ENCODE peak calls at places on chromosomes 11 and 22, in five cellular contexts. One of them, this sample, is unnamed.

GRCh38 chr11:125272822-125273221 is 108.3 kb downstream of the PKNOX2 start:
- DNase-seq in OCI-LY7: no peak
- DNase-seq in WTC11: no peak
- DNase-seq in AG09319: no peak
- DNase-seq in GM13977: no peak
- DNase-seq in this sample: no peak

GRCh38 chr11:33391188-33391892 is 134.2 kb downstream of the HIPK3 start:
- DNase-seq in OCI-LY7: no peak
- DNase-seq in WTC11: no peak
- DNase-seq in AG09319: no peak
- DNase-seq in GM13977: no peak
- DNase-seq in this sample: no peak

GRCh38 chr11:66219846-66220565 is 48.4 kb upstream of the RAB1B start:
- DNase-seq in OCI-LY7: no peak
- DNase-seq in WTC11: no peak
- DNase-seq in AG09319: no peak
- DNase-seq in GM13977: no peak
- DNase-seq in this sample: no peak

GRCh38 chr22:46044718-46045458 is 67.9 kb upstream of the WNT7B start:
- DNase-seq in OCI-LY7: no peak
- DNase-seq in WTC11: peak
- DNase-seq in AG09319: no peak
- DNase-seq in GM13977: no peak
- DNase-seq in this sample: no peak

GRCh38 chr22:39306456-39307361 is 12.7 kb downstream of the RPL3 start:
- DNase-seq in OCI-LY7: peak
- DNase-seq in WTC11: peak
- DNase-seq in AG09319: no peak
- DNase-seq in GM13977: peak
- DNase-seq in this sample: no peak

GRCh38 chr22:46077669-46078099 is 72.6 kb upstream of the PPARA start:
- DNase-seq in OCI-LY7: no peak
- DNase-seq in WTC11: peak
- DNase-seq in AG09319: no peak
- DNase-seq in GM13977: no peak
- DNase-seq in this sample: no peak

GRCh38 chr22:17576475-17576874 is 13.2 kb downstream of the SLC25A18 start:
- DNase-seq in OCI-LY7: no peak
- DNase-seq in WTC11: no peak
- DNase-seq in AG09319: no peak
- DNase-seq in GM13977: no peak
- DNase-seq in this sample: no peak

GRCh38 chr11:133699071-133699470 is 146.2 kb downstream of the SPATA19 start:
- DNase-seq in OCI-LY7: no peak
- DNase-seq in WTC11: no peak
- DNase-seq in AG09319: no peak
- DNase-seq in GM13977: no peak
- DNase-seq in this sample: no peak

GRCh38 chr22:21922370-21923162 is 30.1 kb downstream of the PPM1F start:
- DNase-seq in OCI-LY7: no peak
- DNase-seq in WTC11: no peak
- DNase-seq in AG09319: no peak
- DNase-seq in GM13977: no peak
- DNase-seq in this sample: no peak

GRCh38 chr11:45031912-45032519 is 81.3 kb upstream of the TP53I11 start:
- DNase-seq in OCI-LY7: peak
- DNase-seq in WTC11: no peak
- DNase-seq in AG09319: no peak
- DNase-seq in GM13977: peak
- DNase-seq in this sample: peak

GRCh38 chr11:110198031-110198729 is 98.2 kb downstream of the RDX start:
- DNase-seq in OCI-LY7: no peak
- DNase-seq in WTC11: no peak
- DNase-seq in AG09319: no peak
- DNase-seq in GM13977: no peak
- DNase-seq in this sample: no peak

GRCh38 chr22:46951973-46952372 is 189.5 kb downstream of the TBC1D22A start:
- DNase-seq in OCI-LY7: no peak
- DNase-seq in WTC11: no peak
- DNase-seq in AG09319: no peak
- DNase-seq in GM13977: no peak
- DNase-seq in this sample: no peak

GRCh38 chr11:125591659-125592304 is 870 bp upstream of the STT3A start:
- DNase-seq in OCI-LY7: peak
- DNase-seq in WTC11: peak
- DNase-seq in AG09319: no peak
- DNase-seq in GM13977: peak
- DNase-seq in this sample: peak

GRCh38 chr11:1224491-1225385 is 1.9 kb downstream of the MUC5B start:
- DNase-seq in OCI-LY7: no peak
- DNase-seq in WTC11: peak
- DNase-seq in AG09319: no peak
- DNase-seq in GM13977: no peak
- DNase-seq in this sample: no peak

GRCh38 chr11:86755196-86755595 is 45.1 kb upstream of the PRSS23 start:
- DNase-seq in OCI-LY7: no peak
- DNase-seq in WTC11: no peak
- DNase-seq in AG09319: no peak
- DNase-seq in GM13977: no peak
- DNase-seq in this sample: no peak

GRCh38 chr11:117443269-117444186 is 115.9 kb downstream of the CEP164 start:
- DNase-seq in OCI-LY7: no peak
- DNase-seq in WTC11: peak
- DNase-seq in AG09319: no peak
- DNase-seq in GM13977: peak
- DNase-seq in this sample: peak

GRCh38 chr22:29121124-29121523 is 48.3 kb downstream of the KREMEN1 start:
- DNase-seq in OCI-LY7: no peak
- DNase-seq in WTC11: no peak
- DNase-seq in AG09319: no peak
- DNase-seq in GM13977: no peak
- DNase-seq in this sample: no peak

GRCh38 chr11:36974771-36975170 is 376.7 kb upstream of the RAG2 start:
- DNase-seq in OCI-LY7: no peak
- DNase-seq in WTC11: no peak
- DNase-seq in AG09319: no peak
- DNase-seq in GM13977: no peak
- DNase-seq in this sample: no peak

GRCh38 chr11:65384301-65384889 is 1.9 kb upstream of the SLC25A45 start:
- DNase-seq in OCI-LY7: no peak
- DNase-seq in WTC11: no peak
- DNase-seq in AG09319: no peak
- DNase-seq in GM13977: no peak
- DNase-seq in this sample: no peak

GRCh38 chr11:33534575-33534974 is 166.1 kb downstream of the C11orf91 start:
- DNase-seq in OCI-LY7: no peak
- DNase-seq in WTC11: no peak
- DNase-seq in AG09319: no peak
- DNase-seq in GM13977: no peak
- DNase-seq in this sample: no peak

GRCh38 chr22:50260801-50261614 is 475 bp downstream of the MAPK12 start:
- DNase-seq in OCI-LY7: peak
- DNase-seq in WTC11: peak
- DNase-seq in AG09319: no peak
- DNase-seq in GM13977: peak
- DNase-seq in this sample: peak

GRCh38 chr11:117986981-117987495 is 844 bp downstream of the IL10RA start:
- DNase-seq in OCI-LY7: peak
- DNase-seq in WTC11: no peak
- DNase-seq in AG09319: no peak
- DNase-seq in GM13977: peak
- DNase-seq in this sample: peak

GRCh38 chr11:25943777-25944661 is 387.9 kb upstream of the ANO3 start:
- DNase-seq in OCI-LY7: no peak
- DNase-seq in WTC11: no peak
- DNase-seq in AG09319: no peak
- DNase-seq in GM13977: no peak
- DNase-seq in this sample: no peak

GRCh38 chr11:68503281-68503687 is 42.7 kb downstream of the PPP6R3 start:
- DNase-seq in OCI-LY7: no peak
- DNase-seq in WTC11: no peak
- DNase-seq in AG09319: no peak
- DNase-seq in GM13977: no peak
- DNase-seq in this sample: no peak

GRCh38 chr11:84714316-84714780 is 912.8 kb downstream of the DLG2 start:
- DNase-seq in OCI-LY7: peak
- DNase-seq in WTC11: peak
- DNase-seq in AG09319: no peak
- DNase-seq in GM13977: peak
- DNase-seq in this sample: peak

GRCh38 chr22:46001046-46001425 is 24.1 kb upstream of the WNT7B start:
- DNase-seq in OCI-LY7: peak
- DNase-seq in WTC11: no peak
- DNase-seq in AG09319: no peak
- DNase-seq in GM13977: no peak
- DNase-seq in this sample: no peak

GRCh38 chr11:1916132-1916985 is 3.1 kb upstream of the TNNT3 start:
- DNase-seq in OCI-LY7: no peak
- DNase-seq in WTC11: no peak
- DNase-seq in AG09319: no peak
- DNase-seq in GM13977: peak
- DNase-seq in this sample: no peak

GRCh38 chr11:13009921-13010736 is 1.0 kb downstream of the RASSF10 start:
- DNase-seq in OCI-LY7: no peak
- DNase-seq in WTC11: peak
- DNase-seq in AG09319: no peak
- DNase-seq in GM13977: peak
- DNase-seq in this sample: no peak

GRCh38 chr22:45612451-45612901 is 59.2 kb upstream of the ATXN10 start:
- DNase-seq in OCI-LY7: no peak
- DNase-seq in WTC11: no peak
- DNase-seq in AG09319: peak
- DNase-seq in GM13977: no peak
- DNase-seq in this sample: no peak

GRCh38 chr11:68657021-68657780 is 27.1 kb upstream of the GAL start:
- DNase-seq in OCI-LY7: no peak
- DNase-seq in WTC11: no peak
- DNase-seq in AG09319: no peak
- DNase-seq in GM13977: no peak
- DNase-seq in this sample: no peak

GRCh38 chr11:124644426-124645280 is 22.0 kb downstream of the TBRG1 start:
- DNase-seq in OCI-LY7: peak
- DNase-seq in WTC11: peak
- DNase-seq in AG09319: peak
- DNase-seq in GM13977: peak
- DNase-seq in this sample: peak

GRCh38 chr11:129249351-129249750 is 57.2 kb upstream of the ARHGAP32 start:
- DNase-seq in OCI-LY7: no peak
- DNase-seq in WTC11: no peak
- DNase-seq in AG09319: peak
- DNase-seq in GM13977: no peak
- DNase-seq in this sample: no peak

GRCh38 chr11:83033972-83034672 is 37.6 kb downstream of the RAB30 start:
- DNase-seq in OCI-LY7: no peak
- DNase-seq in WTC11: no peak
- DNase-seq in AG09319: peak
- DNase-seq in GM13977: no peak
- DNase-seq in this sample: no peak

GRCh38 chr22:42829311-42829710 is 27.8 kb downstream of the ARFGAP3 start:
- DNase-seq in OCI-LY7: no peak
- DNase-seq in WTC11: no peak
- DNase-seq in AG09319: no peak
- DNase-seq in GM13977: no peak
- DNase-seq in this sample: no peak
- TF ChIP-seq CTCF in OCI-LY7: no peak
- TF ChIP-seq CTCF in WTC11: no peak
- TF ChIP-seq CTCF in AG09319: no peak
- TF ChIP-seq CTCF in GM13977: no peak
- TF ChIP-seq CTCF in this sample: no peak

GRCh38 chr11:120517390-120518315 is 6.1 kb downstream of the GRIK4 start:
- DNase-seq in OCI-LY7: no peak
- DNase-seq in WTC11: no peak
- DNase-seq in AG09319: no peak
- DNase-seq in GM13977: no peak
- DNase-seq in this sample: no peak
- TF ChIP-seq CTCF in OCI-LY7: no peak
- TF ChIP-seq CTCF in WTC11: no peak
- TF ChIP-seq CTCF in AG09319: no peak
- TF ChIP-seq CTCF in GM13977: no peak
- TF ChIP-seq CTCF in this sample: no peak

GRCh38 chr22:32775957-32776356 is 25.5 kb upstream of the TIMP3 start:
- DNase-seq in OCI-LY7: peak
- DNase-seq in WTC11: no peak
- DNase-seq in AG09319: no peak
- DNase-seq in GM13977: no peak
- DNase-seq in this sample: no peak
- TF ChIP-seq CTCF in OCI-LY7: peak
- TF ChIP-seq CTCF in WTC11: no peak
- TF ChIP-seq CTCF in AG09319: peak
- TF ChIP-seq CTCF in GM13977: peak
- TF ChIP-seq CTCF in this sample: peak

GRCh38 chr22:20175597-20175900 is 24.7 kb upstream of the CCDC188 start:
- DNase-seq in OCI-LY7: no peak
- DNase-seq in WTC11: no peak
- DNase-seq in AG09319: peak
- DNase-seq in GM13977: no peak
- DNase-seq in this sample: no peak

GRCh38 chr22:20173246-20173645 is 22.4 kb upstream of the CCDC188 start:
- DNase-seq in OCI-LY7: no peak
- DNase-seq in WTC11: no peak
- DNase-seq in AG09319: no peak
- DNase-seq in GM13977: no peak
- DNase-seq in this sample: no peak

GRCh38 chr22:20173720-20174119 is 22.9 kb upstream of the CCDC188 start:
- DNase-seq in OCI-LY7: no peak
- DNase-seq in WTC11: no peak
- DNase-seq in AG09319: no peak
- DNase-seq in GM13977: no peak
- DNase-seq in this sample: no peak

GRCh38 chr22:20176421-20177060 is 25.7 kb upstream of the CCDC188 start:
- DNase-seq in OCI-LY7: no peak
- DNase-seq in WTC11: no peak
- DNase-seq in AG09319: no peak
- DNase-seq in GM13977: no peak
- DNase-seq in this sample: no peak

DNA sequence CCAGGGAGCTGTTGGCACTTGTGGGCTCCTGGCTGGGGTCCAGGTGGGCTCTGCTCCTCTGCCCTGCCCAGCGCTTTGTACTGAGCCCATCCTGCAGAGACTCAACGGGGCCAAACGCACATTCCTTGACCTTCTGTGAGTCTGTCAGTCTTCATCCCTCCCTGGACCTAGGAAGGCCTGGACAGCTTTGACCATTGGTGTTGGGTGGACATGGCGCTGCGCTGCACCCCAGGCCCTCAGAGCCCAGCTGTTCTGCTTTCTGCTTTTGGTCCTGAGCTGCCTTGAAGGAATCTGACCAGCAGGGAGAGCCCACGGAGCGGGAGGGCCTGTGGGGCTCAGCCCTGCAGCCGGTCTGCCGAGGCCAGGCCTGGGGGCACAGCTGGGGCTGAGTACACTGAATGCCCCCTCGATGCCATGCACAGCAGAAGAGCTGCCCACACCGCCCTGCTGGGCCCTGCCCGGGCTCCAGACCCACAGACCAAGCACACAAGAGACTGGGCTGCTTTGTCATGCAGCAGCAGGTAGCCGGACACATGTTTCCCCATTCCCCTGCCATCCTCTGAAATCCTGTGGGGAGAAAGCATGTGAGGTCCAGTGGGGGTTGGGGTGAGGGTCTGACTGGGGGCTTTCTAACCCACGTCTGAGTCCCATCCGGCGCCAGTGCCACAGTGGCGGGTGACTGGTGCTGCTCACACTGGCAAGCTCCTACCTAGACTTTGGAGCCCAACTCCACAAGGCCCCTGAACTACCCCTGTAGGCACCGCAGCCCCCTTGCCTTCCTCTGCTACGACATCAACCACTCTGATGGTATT is 24.1 kb upstream of the CCDC188 start:
- DNase-seq in OCI-LY7: no peak
- DNase-seq in WTC11: no peak
- DNase-seq in AG09319: no peak
- DNase-seq in GM13977: no peak
- DNase-seq in this sample: no peak
- TF ChIP-seq CTCF in OCI-LY7: no peak
- TF ChIP-seq CTCF in WTC11: no peak
- TF ChIP-seq CTCF in AG09319: peak
- TF ChIP-seq CTCF in GM13977: no peak
- TF ChIP-seq CTCF in this sample: no peak